ENCODE peak calls at places on chromosomes 4 and X, in ten cellular contexts. One of them, this sample, is unnamed.

GRCh38 chr4:153497988-153498967 is 32.1 kb downstream of the TMEM131L start:
- DNase-seq in body of pancreas: no peak
- DNase-seq in GM12864: no peak
- DNase-seq in kidney epithelial cell: no peak
- DNase-seq in left lung: no peak
- DNase-seq in tibial nerve: no peak
- DNase-seq in pancreas: no peak
- DNase-seq in IMR-90: peak; percentile 86
- DNase-seq in mammary epithelial cell: no peak
- DNase-seq in HL-60: no peak
- DNase-seq in this sample: peak; percentile 53

GRCh38 chr4:152015597-152016324 is 255.0 kb upstream of the GATB start:
- DNase-seq in body of pancreas: no peak
- DNase-seq in GM12864: no peak
- DNase-seq in kidney epithelial cell: no peak
- DNase-seq in left lung: no peak
- DNase-seq in tibial nerve: no peak
- DNase-seq in pancreas: no peak
- DNase-seq in IMR-90: no peak
- DNase-seq in mammary epithelial cell: no peak
- DNase-seq in HL-60: no peak
- DNase-seq in this sample: no peak

GRCh38 chrX:128781506-128781905 is 729.3 kb upstream of the ACTRT1 start:
- DNase-seq in body of pancreas: peak; percentile 13
- DNase-seq in GM12864: no peak
- DNase-seq in kidney epithelial cell: no peak
- DNase-seq in left lung: no peak
- DNase-seq in tibial nerve: no peak
- DNase-seq in pancreas: peak; percentile 49
- DNase-seq in IMR-90: no peak
- DNase-seq in mammary epithelial cell: no peak
- DNase-seq in HL-60: peak; percentile 16
- DNase-seq in this sample: no peak

GRCh38 chr4:123995939-123996338 is 599.3 kb downstream of the SPRY1 start:
- DNase-seq in body of pancreas: no peak
- DNase-seq in GM12864: no peak
- DNase-seq in kidney epithelial cell: peak; percentile 60
- DNase-seq in left lung: no peak
- DNase-seq in tibial nerve: no peak
- DNase-seq in pancreas: no peak
- DNase-seq in IMR-90: peak; percentile 88
- DNase-seq in mammary epithelial cell: peak; percentile 68
- DNase-seq in HL-60: no peak
- DNase-seq in this sample: peak; percentile 70

GRCh38 chr4:1783970-1784369 is 9.1 kb upstream of the FGFR3 start:
- DNase-seq in body of pancreas: no peak
- DNase-seq in GM12864: no peak
- DNase-seq in kidney epithelial cell: no peak
- DNase-seq in left lung: no peak
- DNase-seq in tibial nerve: no peak
- DNase-seq in pancreas: no peak
- DNase-seq in IMR-90: no peak
- DNase-seq in mammary epithelial cell: no peak
- DNase-seq in HL-60: no peak
- DNase-seq in this sample: no peak

GRCh38 chr4:175536852-175537453 is 275.1 kb downstream of the GPM6A start:
- DNase-seq in body of pancreas: no peak
- DNase-seq in GM12864: no peak
- DNase-seq in kidney epithelial cell: peak; percentile 21
- DNase-seq in left lung: no peak
- DNase-seq in tibial nerve: no peak
- DNase-seq in pancreas: no peak
- DNase-seq in IMR-90: peak; percentile 62
- DNase-seq in mammary epithelial cell: peak; percentile 54
- DNase-seq in HL-60: peak; percentile 8
- DNase-seq in this sample: no peak

GRCh38 chrX:151830911-151831310 is 81.8 kb upstream of the MAGEA4 start:
- DNase-seq in body of pancreas: no peak
- DNase-seq in GM12864: no peak
- DNase-seq in kidney epithelial cell: no peak
- DNase-seq in left lung: no peak
- DNase-seq in tibial nerve: no peak
- DNase-seq in pancreas: no peak
- DNase-seq in IMR-90: no peak
- DNase-seq in mammary epithelial cell: no peak
- DNase-seq in HL-60: no peak
- DNase-seq in this sample: no peak

GRCh38 chr4:180449395-180449956 is 1793.7 kb upstream of the TENM3 start:
- DNase-seq in body of pancreas: no peak
- DNase-seq in GM12864: no peak
- DNase-seq in kidney epithelial cell: peak; percentile 7
- DNase-seq in left lung: no peak
- DNase-seq in tibial nerve: no peak
- DNase-seq in pancreas: no peak
- DNase-seq in IMR-90: peak; percentile 21
- DNase-seq in mammary epithelial cell: peak; percentile 54
- DNase-seq in HL-60: peak; percentile 24
- DNase-seq in this sample: no peak

GRCh38 chrX:118626346-118626745 is 101.1 kb upstream of the IL13RA1 start:
- DNase-seq in body of pancreas: no peak
- DNase-seq in GM12864: no peak
- DNase-seq in kidney epithelial cell: no peak
- DNase-seq in left lung: no peak
- DNase-seq in tibial nerve: no peak
- DNase-seq in pancreas: no peak
- DNase-seq in IMR-90: no peak
- DNase-seq in mammary epithelial cell: no peak
- DNase-seq in HL-60: no peak
- DNase-seq in this sample: no peak

GRCh38 chrX:155949098-155949497 is 48.4 kb upstream of the IL9R start:
- DNase-seq in body of pancreas: no peak
- DNase-seq in GM12864: no peak
- DNase-seq in kidney epithelial cell: no peak
- DNase-seq in left lung: no peak
- DNase-seq in tibial nerve: no peak
- DNase-seq in pancreas: no peak
- DNase-seq in IMR-90: no peak
- DNase-seq in mammary epithelial cell: peak; percentile 72
- DNase-seq in HL-60: no peak
- DNase-seq in this sample: no peak

GRCh38 chrX:131058136-131058868 is at the start of gene ARHGAP36:
- DNase-seq in body of pancreas: no peak
- DNase-seq in GM12864: no peak
- DNase-seq in kidney epithelial cell: no peak
- DNase-seq in left lung: no peak
- DNase-seq in tibial nerve: no peak
- DNase-seq in pancreas: peak; percentile 60
- DNase-seq in IMR-90: no peak
- DNase-seq in mammary epithelial cell: no peak
- DNase-seq in HL-60: no peak
- DNase-seq in this sample: no peak

GRCh38 chrX:131060147-131060546 is 2.0 kb downstream of the ARHGAP36 start:
- DNase-seq in body of pancreas: no peak
- DNase-seq in GM12864: no peak
- DNase-seq in kidney epithelial cell: no peak
- DNase-seq in left lung: no peak
- DNase-seq in tibial nerve: no peak
- DNase-seq in pancreas: no peak
- DNase-seq in IMR-90: no peak
- DNase-seq in mammary epithelial cell: no peak
- DNase-seq in HL-60: no peak
- DNase-seq in this sample: no peak

GRCh38 chrX:131059231-131059630 is 1.1 kb downstream of the ARHGAP36 start:
- DNase-seq in body of pancreas: no peak
- DNase-seq in GM12864: no peak
- DNase-seq in kidney epithelial cell: no peak
- DNase-seq in left lung: no peak
- DNase-seq in tibial nerve: no peak
- DNase-seq in pancreas: no peak
- DNase-seq in IMR-90: no peak
- DNase-seq in mammary epithelial cell: no peak
- DNase-seq in HL-60: no peak
- DNase-seq in this sample: no peak

GRCh38 chrX:131053076-131053475 is 5.1 kb upstream of the ARHGAP36 start:
- DNase-seq in body of pancreas: no peak
- DNase-seq in GM12864: no peak
- DNase-seq in kidney epithelial cell: no peak
- DNase-seq in left lung: no peak
- DNase-seq in tibial nerve: no peak
- DNase-seq in pancreas: no peak
- DNase-seq in IMR-90: no peak
- DNase-seq in mammary epithelial cell: no peak
- DNase-seq in HL-60: no peak
- DNase-seq in this sample: no peak

DNA sequence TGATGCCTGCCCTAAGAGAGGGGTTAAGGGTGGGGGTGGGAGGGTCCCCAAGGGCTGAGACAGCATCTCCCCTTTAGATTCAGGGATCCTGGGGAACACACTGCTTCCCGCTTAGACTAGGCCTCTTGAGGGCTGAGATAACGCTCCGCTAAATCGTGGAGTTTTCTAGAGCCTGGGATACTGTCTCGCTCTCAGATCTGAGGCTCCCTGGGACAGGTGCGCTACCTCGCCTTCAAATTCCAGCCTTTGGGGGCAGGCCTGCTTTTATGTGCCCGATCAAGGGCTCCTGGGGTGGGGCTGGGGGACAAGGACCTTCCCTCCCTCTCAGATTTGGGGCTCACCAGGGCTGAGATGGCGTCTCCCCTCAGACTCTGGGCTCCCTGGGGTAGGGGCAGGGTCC is 440 bp upstream of the ARHGAP36 start:
- DNase-seq in body of pancreas: no peak
- DNase-seq in GM12864: no peak
- DNase-seq in kidney epithelial cell: no peak
- DNase-seq in left lung: no peak
- DNase-seq in tibial nerve: no peak
- DNase-seq in pancreas: no peak
- DNase-seq in IMR-90: no peak
- DNase-seq in mammary epithelial cell: no peak
- DNase-seq in HL-60: no peak
- DNase-seq in this sample: no peak
- H3K4me3 ChIP-seq in body of pancreas: no peak overlapping the region
- H3K4me3 ChIP-seq in GM12864: no peak overlapping the region
- H3K4me3 ChIP-seq in kidney epithelial cell: no peak overlapping the region
- H3K4me3 ChIP-seq in left lung: no peak overlapping the region
- H3K4me3 ChIP-seq in tibial nerve: no peak overlapping the region
- H3K4me3 ChIP-seq in pancreas: no peak overlapping the region
- H3K4me3 ChIP-seq in IMR-90: no peak overlapping the region
- H3K4me3 ChIP-seq in mammary epithelial cell: no peak overlapping the region
- H3K4me3 ChIP-seq in HL-60: no peak overlapping the region
- H3K4me3 ChIP-seq in this sample: no peak overlapping the region

GRCh38 chrX:4277122-4277521 is 563.7 kb upstream of the PRKX start:
- DNase-seq in body of pancreas: no peak
- DNase-seq in GM12864: no peak
- DNase-seq in kidney epithelial cell: no peak
- DNase-seq in left lung: no peak
- DNase-seq in tibial nerve: no peak
- DNase-seq in pancreas: no peak
- DNase-seq in IMR-90: no peak
- DNase-seq in mammary epithelial cell: peak; percentile 2
- DNase-seq in HL-60: peak; percentile 8
- DNase-seq in this sample: no peak
- TF ChIP-seq CTCF in body of pancreas: no peak
- TF ChIP-seq CTCF in GM12864: no peak
- TF ChIP-seq CTCF in kidney epithelial cell: no peak
- TF ChIP-seq CTCF in left lung: no peak
- TF ChIP-seq CTCF in tibial nerve: no peak
- TF ChIP-seq CTCF in pancreas: no peak
- TF ChIP-seq CTCF in IMR-90: no peak
- TF ChIP-seq CTCF in mammary epithelial cell: peak; percentile 26
- TF ChIP-seq CTCF in HL-60: no peak
- TF ChIP-seq CTCF in this sample: no peak

GRCh38 chr4:139301821-139302611 is at the start of gene NDUFC1:
- DNase-seq in body of pancreas: peak; percentile 53
- DNase-seq in GM12864: no peak
- DNase-seq in kidney epithelial cell: no peak
- DNase-seq in left lung: peak; percentile 82
- DNase-seq in tibial nerve: no peak
- DNase-seq in pancreas: peak; percentile 69
- DNase-seq in IMR-90: peak; percentile 35
- DNase-seq in mammary epithelial cell: peak; percentile 66
- DNase-seq in HL-60: peak; percentile 73
- DNase-seq in this sample: no peak

GRCh38 chr4:139301143-139301820 is at the start of gene NAA15:
- DNase-seq in body of pancreas: peak; percentile 98
- DNase-seq in GM12864: peak; percentile 94
- DNase-seq in kidney epithelial cell: peak; percentile 86
- DNase-seq in left lung: peak; percentile 99
- DNase-seq in tibial nerve: peak; percentile 89
- DNase-seq in pancreas: peak; percentile 96
- DNase-seq in IMR-90: peak; percentile 97
- DNase-seq in mammary epithelial cell: peak; percentile 97
- DNase-seq in HL-60: peak; percentile 99
- DNase-seq in this sample: peak; percentile 80

GRCh38 chr4:139299536-139299935 is 1.8 kb upstream of the NAA15 start:
- DNase-seq in body of pancreas: no peak
- DNase-seq in GM12864: no peak
- DNase-seq in kidney epithelial cell: no peak
- DNase-seq in left lung: no peak
- DNase-seq in tibial nerve: no peak
- DNase-seq in pancreas: no peak
- DNase-seq in IMR-90: peak; percentile 47
- DNase-seq in mammary epithelial cell: peak; percentile 53
- DNase-seq in HL-60: no peak
- DNase-seq in this sample: no peak

GRCh38 chr4:139300431-139301142 is 718 bp upstream of the NAA15 start:
- DNase-seq in body of pancreas: peak; percentile 33
- DNase-seq in GM12864: no peak
- DNase-seq in kidney epithelial cell: no peak
- DNase-seq in left lung: no peak
- DNase-seq in tibial nerve: no peak
- DNase-seq in pancreas: no peak
- DNase-seq in IMR-90: peak; percentile 72
- DNase-seq in mammary epithelial cell: peak; percentile 68
- DNase-seq in HL-60: peak; percentile 28
- DNase-seq in this sample: no peak

GRCh38 chr4:139304920-139305319 is 2.6 kb upstream of the NDUFC1 start:
- DNase-seq in body of pancreas: no peak
- DNase-seq in GM12864: no peak
- DNase-seq in kidney epithelial cell: no peak
- DNase-seq in left lung: no peak
- DNase-seq in tibial nerve: no peak
- DNase-seq in pancreas: no peak
- DNase-seq in IMR-90: no peak
- DNase-seq in mammary epithelial cell: no peak
- DNase-seq in HL-60: no peak
- DNase-seq in this sample: no peak
- H3K4me3 ChIP-seq in body of pancreas: no peak overlapping the region
- H3K4me3 ChIP-seq in GM12864: no peak overlapping the region
- H3K4me3 ChIP-seq in kidney epithelial cell: no peak overlapping the region
- H3K4me3 ChIP-seq in left lung: no peak overlapping the region
- H3K4me3 ChIP-seq in tibial nerve: no peak overlapping the region
- H3K4me3 ChIP-seq in pancreas: no peak overlapping the region
- H3K4me3 ChIP-seq in IMR-90: no peak overlapping the region
- H3K4me3 ChIP-seq in mammary epithelial cell: no peak overlapping the region
- H3K4me3 ChIP-seq in HL-60: no peak overlapping the region
- H3K4me3 ChIP-seq in this sample: no peak overlapping the region

DNA sequence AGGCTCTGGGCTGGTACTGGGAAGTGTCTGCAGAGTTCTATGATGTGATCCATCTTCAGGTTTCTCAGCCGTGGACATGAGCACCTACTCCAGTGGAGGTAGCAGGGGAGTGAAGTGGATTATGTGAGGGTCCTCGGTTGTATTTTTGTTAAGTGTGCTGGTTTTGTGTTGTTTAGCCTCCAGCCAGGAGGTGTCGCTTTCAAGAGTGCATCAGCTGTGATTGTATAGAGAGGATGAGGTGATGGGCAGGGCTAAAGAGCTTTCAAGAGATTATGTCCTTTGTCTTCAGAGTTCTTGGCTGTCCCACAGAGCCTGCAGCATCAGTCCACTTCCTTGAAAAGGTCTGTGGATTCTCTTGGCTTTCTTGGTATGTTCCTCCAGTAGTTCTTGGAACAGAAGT is 256.6 kb downstream of the STK32B start:
- DNase-seq in body of pancreas: no peak
- DNase-seq in GM12864: no peak
- DNase-seq in kidney epithelial cell: no peak
- DNase-seq in left lung: no peak
- DNase-seq in tibial nerve: no peak
- DNase-seq in pancreas: no peak
- DNase-seq in IMR-90: no peak
- DNase-seq in mammary epithelial cell: no peak
- DNase-seq in HL-60: no peak
- DNase-seq in this sample: no peak
- TF ChIP-seq CTCF in body of pancreas: no peak
- TF ChIP-seq CTCF in GM12864: no peak
- TF ChIP-seq CTCF in kidney epithelial cell: no peak
- TF ChIP-seq CTCF in left lung: no peak
- TF ChIP-seq CTCF in tibial nerve: no peak
- TF ChIP-seq CTCF in pancreas: no peak
- TF ChIP-seq CTCF in IMR-90: no peak
- TF ChIP-seq CTCF in mammary epithelial cell: no peak
- TF ChIP-seq CTCF in HL-60: no peak
- TF ChIP-seq CTCF in this sample: no peak